ENCODE peak calls at places on chromosomes 6 and 20, in nine cellular contexts. C is GM12878, O is tibial nerve, U is sigmoid colon, T is ovary, M is transverse colon, Z is A549, F is stomach, A is H1. Y is an unnamed sample.

GRCh38 chr6:170128346-170128745 is 162.5 kb downstream of the DLL1 start:
- DNase-seq in C (no peak), F (peak), Z (no peak), U (peak), M (no peak), A (peak), O (no peak), T (no peak), Y (no peak)

GRCh38 chr6:152273638-152274037 is 363.5 kb downstream of the SYNE1 start:
- DNase-seq in A (no peak), C (no peak), O (no peak), T (no peak), U (no peak), Z (no peak), M (no peak), F (no peak), Y (no peak)

GRCh38 chr6:14732845-14733757 is 512.8 kb upstream of the JARID2 start:
- DNase-seq in U (no peak), F (no peak), O (no peak), T (no peak), C (no peak), Z (peak), M (no peak), A (no peak), Y (no peak)

GRCh38 chr6:74137910-74138309 is 441.9 kb downstream of the CD109 start:
- DNase-seq in T (no peak), U (no peak), O (no peak), M (no peak), F (no peak), Z (no peak), A (no peak), C (no peak), Y (no peak)

GRCh38 chr6:159008656-159009288 is 8.8 kb upstream of the RSPH3 start:
- DNase-seq in C (no peak), O (no peak), M (no peak), F (no peak), Z (peak), T (no peak), U (no peak), A (no peak), Y (no peak)

GRCh38 chr20:25025986-25026605 is 31.8 kb downstream of the ACSS1 start:
- DNase-seq in O (peak), A (no peak), F (peak), C (no peak), T (no peak), U (peak), Z (no peak), M (peak), Y (peak)

GRCh38 chr6:110105296-110105695 is 74.2 kb downstream of the WASF1 start:
- DNase-seq in F (no peak), A (no peak), T (no peak), O (no peak), Z (no peak), M (no peak), C (no peak), U (no peak), Y (no peak)

GRCh38 chr6:162409986-162410715 is 317.4 kb downstream of the PRKN start:
- DNase-seq in F (no peak), C (no peak), U (no peak), Z (no peak), O (no peak), M (no peak), A (no peak), T (no peak), Y (no peak)

GRCh38 chr20:1326031-1326930 is 2.7 kb downstream of the SDCBP2 start:
- DNase-seq in Z (peak), C (no peak), M (peak), A (no peak), T (no peak), F (no peak), O (no peak), U (peak), Y (no peak)

GRCh38 chr20:1327241-1327653 is 1.7 kb downstream of the SDCBP2 start:
- DNase-seq in C (no peak), U (peak), T (peak), F (no peak), M (peak), O (no peak), A (peak), Z (no peak), Y (peak)

GRCh38 chr20:1324598-1325172 is 4.3 kb downstream of the SDCBP2 start:
- DNase-seq in M (no peak), C (no peak), F (no peak), O (no peak), T (peak), U (peak), Z (peak), A (peak), Y (peak)

GRCh38 chr20:1323830-1324597 is 4.9 kb downstream of the SDCBP2 start:
- DNase-seq in Z (no peak), M (no peak), C (no peak), F (no peak), T (peak), A (peak), U (peak), O (no peak), Y (no peak)

GRCh38 chr20:1325173-1326030 is 3.5 kb downstream of the SDCBP2 start:
- DNase-seq in U (peak), F (peak), M (peak), O (peak), Z (peak), C (peak), T (peak), A (peak), Y (peak)
- TF ChIP-seq CTCF in U (no peak), F (no peak), M (peak), O (peak), Z (no peak), C (no peak), T (no peak), A (no peak), Y (peak)

DNA sequence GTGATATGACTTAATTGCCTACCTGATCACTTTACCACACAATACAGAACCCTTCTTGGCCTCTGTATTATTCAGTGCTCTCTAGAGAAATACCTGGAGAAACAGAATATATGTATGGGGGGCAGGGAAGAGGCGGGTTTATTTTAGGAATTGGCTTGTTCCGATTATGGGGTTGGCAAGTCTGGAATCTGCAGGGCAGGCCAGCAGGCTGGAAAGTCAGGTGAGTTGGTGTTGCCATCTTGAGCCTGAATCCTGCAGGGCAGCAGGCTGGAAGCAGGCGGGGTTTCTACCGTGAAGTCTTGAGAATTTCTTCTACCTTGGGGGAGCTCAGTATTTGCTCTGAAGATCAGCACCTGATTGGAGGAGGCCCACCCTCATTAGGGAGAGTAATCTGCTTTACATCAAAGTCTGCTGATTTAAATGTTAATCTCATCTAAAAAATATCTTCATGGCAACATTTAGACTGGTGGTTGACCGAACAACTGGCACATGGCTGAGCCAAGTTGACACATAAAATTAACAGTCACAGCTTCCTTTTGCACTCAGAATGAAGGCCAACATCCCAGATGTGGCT is 193.9 kb downstream of the ZDHHC14 start:
- DNase-seq in U (no peak), T (no peak), F (no peak), C (no peak), Z (no peak), O (no peak), A (no peak), M (no peak), Y (no peak)
- TF ChIP-seq EP300 in U (no peak), T (no peak), F (no peak), C (no peak), Z (no peak), O (no peak), A (no peak), M (no peak), Y (no peak)

GRCh38 chr20:38291961-38292360 is 12.0 kb upstream of the BPI start:
- DNase-seq in A (no peak), C (no peak), T (no peak), M (no peak), Z (no peak), O (no peak), F (no peak), U (no peak), Y (no peak)

GRCh38 chr20:38294334-38294592 is 9.7 kb upstream of the BPI start:
- DNase-seq in A (no peak), F (no peak), U (peak), O (no peak), T (no peak), Z (no peak), C (no peak), M (no peak), Y (peak)

GRCh38 chr20:38293490-38294333 is 10.2 kb upstream of the BPI start:
- DNase-seq in A (no peak), M (no peak), Z (no peak), F (no peak), T (no peak), O (no peak), C (no peak), U (no peak), Y (no peak)

GRCh38 chr20:38291582-38291918 is 12.4 kb upstream of the BPI start:
- DNase-seq in M (no peak), U (no peak), C (no peak), O (no peak), T (no peak), A (no peak), F (no peak), Z (no peak), Y (no peak)

GRCh38 chr20:38290829-38291581 is 13.0 kb upstream of the BPI start:
- DNase-seq in F (no peak), C (no peak), T (no peak), Z (peak), M (no peak), A (peak), U (no peak), O (no peak), Y (no peak)
- TF ChIP-seq CTCF in F (no peak), C (peak), T (no peak), Z (peak), M (no peak), A (peak), U (no peak), O (no peak), Y (no peak)

GRCh38 chr6:16762547-16763477 is 1.6 kb upstream of the ATXN1 start:
- DNase-seq in T (peak), M (peak), F (peak), C (no peak), A (peak), U (peak), Z (peak), O (no peak), Y (peak)

GRCh38 chr6:16762265-16762546 is 946 bp upstream of the ATXN1 start:
- DNase-seq in A (no peak), U (no peak), M (no peak), F (no peak), C (no peak), T (no peak), Z (peak), O (no peak), Y (no peak)

GRCh38 chr6:16766043-16766521 is 4.8 kb upstream of the ATXN1 start:
- DNase-seq in F (no peak), M (no peak), A (no peak), T (no peak), C (no peak), O (no peak), Z (no peak), U (no peak), Y (no peak)

GRCh38 chr6:16765235-16765634 is 4.0 kb upstream of the ATXN1 start:
- DNase-seq in F (no peak), U (no peak), T (no peak), O (no peak), A (no peak), Z (no peak), M (no peak), C (no peak), Y (no peak)

DNA sequence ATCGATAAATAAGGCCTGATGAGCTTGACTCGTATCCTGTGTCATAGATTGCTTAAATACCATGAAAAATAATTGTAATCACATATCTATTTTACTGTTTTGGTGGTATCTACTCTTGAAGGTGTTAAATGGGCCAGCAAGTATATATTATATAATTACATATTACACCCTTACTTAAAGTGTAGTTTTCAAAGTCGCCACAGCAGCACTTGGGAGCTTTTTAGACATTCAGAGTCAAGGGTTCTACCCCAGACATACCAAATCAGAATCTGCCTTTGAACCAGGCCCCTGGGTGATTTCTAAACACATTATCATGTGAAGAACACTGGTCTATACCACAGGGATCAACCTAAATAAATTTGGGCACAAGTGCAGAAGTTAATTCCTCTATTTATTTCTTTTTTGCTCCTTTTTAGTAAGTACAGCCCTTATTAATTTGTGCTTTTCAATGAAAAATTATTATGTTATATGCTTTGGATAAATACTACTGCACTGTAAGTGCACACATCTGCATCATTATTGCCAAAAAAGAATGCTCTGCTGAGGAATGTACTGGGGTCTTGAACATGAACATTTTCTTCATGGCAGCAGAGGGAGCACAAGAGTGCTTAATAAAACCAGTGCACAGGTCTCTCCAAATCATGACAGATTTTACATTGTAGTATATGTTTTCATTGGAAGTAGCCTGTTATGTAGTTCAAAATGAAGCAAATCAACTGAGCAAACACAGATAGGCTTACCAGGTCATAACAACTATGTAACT is 3.1 kb upstream of the ATXN1 start:
- DNase-seq in Z (no peak), A (no peak), M (no peak), O (no peak), U (no peak), C (no peak), T (no peak), F (no peak), Y (no peak)
- TF ChIP-seq EP300 in Z (no peak), A (no peak), M (no peak), O (no peak), U (no peak), C (no peak), T (no peak), F (no peak), Y (no peak)

GRCh38 chr20:40811660-40812414 is 122.8 kb upstream of the MAFB start:
- DNase-seq in U (no peak), T (no peak), F (no peak), A (no peak), O (no peak), C (no peak), M (no peak), Z (no peak), Y (no peak)
- TF ChIP-seq CTCF in U (no peak), T (no peak), F (no peak), A (peak), O (no peak), C (no peak), M (no peak), Z (no peak), Y (no peak)